ENCODE peak calls at places on chromosome 18, in eight cellular contexts. L, X, D, J, F, Y, A and E are unnamed samples. For H3K9me3 and H3K4me1, the result is how much of the 10 kb centered on the place peaks cover.

GRCh38 chr18:14979875-14980274 is 231.9 kb downstream of the ANKRD30B start:
- DNase-seq in J (no peak), F (no peak), Y (no peak), X (no peak), A (no peak), D (no peak), L (no peak), E (no peak)

GRCh38 chr18:32545631-32546030 is 74.9 kb upstream of the GAREM1 start:
- DNase-seq in A (no peak), J (no peak), D (no peak), Y (no peak), L (no peak), F (no peak), X (no peak), E (no peak)

GRCh38 chr18:79924814-79925655 is 26.4 kb downstream of the SLC66A2 start:
- DNase-seq in Y (no peak), J (peak), D (no peak), A (peak), L (no peak), X (no peak), F (peak), E (peak)

GRCh38 chr18:79682896-79683625 is 3.5 kb downstream of the CTDP1 start:
- DNase-seq in L (no peak), A (no peak), D (no peak), X (no peak), J (no peak), F (no peak), Y (no peak), E (no peak)

GRCh38 chr18:24112874-24113615 is 25.8 kb upstream of the CABYR start:
- DNase-seq in J (no peak), L (no peak), F (no peak), X (no peak), D (no peak), A (no peak), Y (no peak), E (no peak)

GRCh38 chr18:8283901-8284585 is 325.2 kb upstream of the RAB12 start:
- DNase-seq in D (no peak), A (no peak), X (no peak), J (no peak), L (no peak), Y (no peak), F (no peak), E (no peak)

GRCh38 chr18:54888933-54889332 is 60.7 kb downstream of the RAB27B start:
- DNase-seq in D (no peak), A (no peak), X (no peak), Y (no peak), L (no peak), F (no peak), J (no peak), E (no peak)

GRCh38 chr18:68176901-68177300 is 538.0 kb downstream of the TMX3 start:
- DNase-seq in A (no peak), L (no peak), X (no peak), D (no peak), Y (no peak), J (no peak), F (no peak), E (no peak)

GRCh38 chr18:48889115-48889941 is 61.4 kb downstream of the SMAD7 start:
- DNase-seq in Y (no peak), J (no peak), L (no peak), A (peak), F (peak), D (peak), X (peak), E (no peak)

GRCh38 chr18:24885266-24885665 is 424.8 kb downstream of the HRH4 start:
- DNase-seq in D (no peak), F (no peak), X (peak), L (no peak), Y (no peak), J (no peak), A (no peak), E (no peak)

GRCh38 chr18:56986829-56987228 is 160.1 kb upstream of the BOD1L2 start:
- DNase-seq in D (no peak), L (no peak), F (no peak), X (peak), J (no peak), Y (no peak), A (no peak), E (no peak)

GRCh38 chr18:58051765-58052460 is 7.9 kb downstream of the NEDD4L start:
- DNase-seq in F (no peak), Y (no peak), A (no peak), L (peak), J (no peak), D (no peak), X (no peak), E (no peak)
- TF ChIP-seq CTCF in F (no peak), Y (peak), A (peak), L (peak), J (no peak), D (peak), X (peak), E (peak)

GRCh38 chr18:11553098-11553940 is 56.1 kb upstream of the SLC35G4 start:
- DNase-seq in F (no peak), D (no peak), X (peak), L (peak), A (no peak), Y (peak), J (peak), E (no peak)

GRCh38 chr18:11548940-11549551 is 60.4 kb upstream of the SLC35G4 start:
- DNase-seq in D (no peak), X (no peak), A (no peak), J (no peak), L (no peak), Y (no peak), F (no peak), E (no peak)

GRCh38 chr18:11544060-11544633 is 65.2 kb upstream of the SLC35G4 start:
- DNase-seq in X (no peak), L (no peak), F (no peak), A (no peak), D (no peak), J (no peak), Y (no peak), E (no peak)

DNA sequence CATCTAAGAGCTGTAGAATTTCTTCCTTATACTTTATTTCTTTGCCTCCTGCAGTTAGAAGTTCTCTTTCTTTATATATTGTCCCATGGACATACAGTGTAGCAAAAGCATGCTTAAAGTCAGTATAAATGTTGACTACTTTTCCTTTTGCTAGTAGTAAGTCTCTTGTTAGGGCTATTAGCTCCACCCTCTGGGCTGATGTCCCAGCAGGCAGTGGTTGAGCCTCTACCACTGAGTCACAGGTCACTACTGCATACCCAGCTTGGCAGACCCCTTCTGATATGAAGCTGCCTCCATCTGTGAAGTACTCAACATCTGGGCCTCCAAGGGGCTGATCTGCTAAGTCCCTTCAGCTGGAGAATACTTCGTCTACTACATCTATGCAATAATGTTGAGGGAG is 61.0 kb upstream of the SLC35G4 start:
- DNase-seq in F (no peak), J (no peak), Y (no peak), X (no peak), D (no peak), A (no peak), L (no peak), E (no peak)
- H3K9me3 ChIP-seq in F (under half), J (under half), Y (under half), X (under half), D (under half), A (under half), L (under half), E (under half)

DNA sequence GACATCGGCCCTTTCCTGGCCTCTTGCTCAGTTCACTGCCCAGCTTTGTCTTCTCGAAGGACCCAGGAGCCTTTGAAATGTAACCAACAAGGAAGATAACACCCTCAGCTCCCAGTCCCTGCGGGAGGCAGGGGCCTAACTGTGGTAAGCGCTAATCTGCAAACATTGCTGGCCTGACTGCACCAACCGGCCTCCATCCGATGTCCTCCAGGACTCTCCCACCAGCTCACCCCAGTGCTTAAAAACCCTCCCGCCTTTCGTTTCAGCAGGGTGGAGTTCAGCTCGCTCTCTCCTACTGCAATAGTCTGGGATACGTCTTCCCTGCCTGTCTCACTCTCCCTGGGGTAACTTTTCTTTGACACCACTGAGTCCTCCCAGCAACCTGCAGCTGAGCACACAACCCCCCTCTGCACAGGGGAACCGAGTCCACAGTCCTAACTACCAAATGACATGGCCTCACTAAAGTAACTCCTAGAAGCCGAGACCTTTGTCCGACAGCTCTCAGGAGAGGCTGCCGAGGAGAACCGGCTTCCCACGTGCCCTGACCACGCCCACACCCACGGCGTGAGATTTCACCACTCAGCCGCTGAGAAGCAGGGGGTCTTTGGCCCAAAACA is 76.1 kb downstream of the MBP start:
- DNase-seq in J (peak), A (no peak), X (peak), F (no peak), L (no peak), D (no peak), Y (no peak), E (peak)
- H3K4me1 ChIP-seq in J (under half), A (half or more), X (under half), F (under half), L (under half), D (half or more), Y (half or more), E (half or more)

DNA sequence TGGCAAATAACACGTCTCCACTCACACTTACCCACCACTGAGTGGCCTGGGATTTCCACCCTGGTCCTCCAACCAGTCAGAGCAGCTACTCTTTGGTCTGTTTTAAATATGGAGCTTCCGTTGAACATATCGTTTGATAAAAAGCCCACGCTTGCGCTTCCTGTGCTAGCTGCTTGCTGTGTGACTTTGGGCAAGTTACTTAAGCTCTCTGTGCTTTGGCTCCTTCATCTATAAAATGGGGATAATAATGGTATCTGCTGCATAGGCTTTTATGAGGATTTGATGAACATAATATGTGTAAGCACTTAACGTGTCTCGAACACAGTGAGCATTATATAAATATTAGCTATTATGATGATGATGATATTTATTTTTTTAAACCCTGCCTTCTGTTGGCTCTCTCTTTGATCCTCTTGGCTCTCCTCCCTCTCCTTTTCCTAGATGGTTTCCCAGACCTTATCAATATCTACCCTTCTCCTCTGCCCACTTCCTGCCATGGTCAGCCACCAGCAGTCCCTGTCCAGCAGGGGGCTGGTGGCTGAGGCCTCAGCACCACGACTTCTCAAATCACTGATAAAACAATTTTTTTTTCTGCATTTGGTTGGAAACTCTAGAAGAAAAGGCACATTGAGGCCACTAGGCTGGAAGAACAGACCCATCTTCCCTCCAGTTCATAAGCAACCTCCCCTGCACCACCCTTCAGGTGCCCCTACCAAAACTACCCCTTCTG is 191.9 kb downstream of the LOXHD1 start:
- DNase-seq in Y (no peak), D (no peak), L (no peak), F (no peak), A (no peak), J (no peak), X (no peak), E (no peak)
- TF ChIP-seq CTCF in Y (no peak), D (peak), L (peak), F (peak), A (no peak), J (no peak), X (peak), E (no peak)